ENCODE peak calls at places on chromosomes 3 and 15, in five cellular contexts. W is activated CD4-positive, alpha-beta T cell treated with anti-CD3 and anti-CD28 coated beads, Interleukin-2, amount 50 U/mL, for 4 hours; Y is GOT3; O is stimulated activated CD8-positive, alpha-beta memory T cell treated with anti-CD3 and anti-CD28 coated beads, Interleukin-7, amount 100 ng/mL, for 1 hour; S is left colon. N is an unnamed sample.

GRCh38 chr3:184524981-184525336 is 36.6 kb upstream of the EPHB3 start:
- DNase-seq in W (peak; percentile 15), Y (no peak), O (no peak), S (no peak), N (no peak)

GRCh38 chr15:29805043-29805707 is 17.1 kb downstream of the TJP1 start:
- DNase-seq in W (no peak), Y (no peak), O (no peak), S (no peak), N (no peak)

GRCh38 chr3:61687663-61688306 is 126.4 kb downstream of the PTPRG start:
- DNase-seq in W (no peak), Y (no peak), O (no peak), S (no peak), N (no peak)

GRCh38 chr3:150556792-150557191 is 10.2 kb downstream of the EIF2A start:
- DNase-seq in W (no peak), Y (no peak), O (no peak), S (no peak), N (no peak)

GRCh38 chr3:24043985-24044384 is 98.9 kb downstream of the NR1D2 start:
- DNase-seq in W (no peak), Y (no peak), O (no peak), S (no peak), N (no peak)

GRCh38 chr15:97748576-97748975 is 211.9 kb upstream of the ARRDC4 start:
- DNase-seq in W (no peak), Y (no peak), O (no peak), S (no peak), N (no peak)

GRCh38 chr3:52063026-52063723 is 6.8 kb upstream of the DUSP7 start:
- DNase-seq in W (no peak), Y (no peak), O (no peak), S (no peak), N (no peak)

GRCh38 chr3:181844227-181844626 is 132.5 kb downstream of the SOX2 start:
- DNase-seq in W (no peak), Y (no peak), O (no peak), S (no peak), N (no peak)

GRCh38 chr15:23436421-23436820 is 10.6 kb downstream of the GOLGA6L2 start:
- DNase-seq in W (no peak), Y (no peak), O (no peak), S (no peak), N (no peak)

GRCh38 chr15:88542342-88542733 is 4.1 kb downstream of the DET1 start:
- DNase-seq in W (no peak), Y (no peak), O (no peak), S (no peak), N (no peak)

N was measured in activated B cell treated with CpG ODN at 0.5 μM for 24 hours.